ENCODE peak calls at places on chromosomes 13 and 19, in seven cellular contexts. T is uterus, P is osteoblast, F is GM23338, I is upper lobe of left lung, Q is neuronal stem cell, H is psoas muscle. R is an unnamed sample. For H3K4me1, the result is how much of the 10 kb centered on the place peaks cover.

GRCh38 chr13:106187501-106187900 is 348.0 kb downstream of the EFNB2 start:
- DNase-seq in T (no peak), P (no peak), F (no peak), I (no peak), Q (no peak), H (no peak), R (no peak)

GRCh38 chr19:1055886-1056620 is 10.9 kb upstream of the ARHGAP45 start:
- DNase-seq in T (no peak), P (no peak), F (no peak), I (no peak), Q (no peak), H (no peak), R (no peak)

GRCh38 chr19:52527954-52528326 is 472 bp downstream of the ZNF808 start:
- DNase-seq in T (peak), P (no peak), F (peak), I (no peak), Q (no peak), H (no peak), R (no peak)

GRCh38 chr19:54473983-54474382 is 887 bp upstream of the CDC42EP5 start:
- DNase-seq in T (no peak), P (peak), F (no peak), I (no peak), Q (no peak), H (no peak), R (no peak)

GRCh38 chr13:100721885-100722512 is 47.4 kb upstream of the TMTC4 start:
- DNase-seq in T (no peak), P (no peak), F (peak), I (peak), Q (peak), H (no peak), R (no peak)

GRCh38 chr13:44293908-44294735 is 79.5 kb upstream of the SERP2 start:
- DNase-seq in T (no peak), P (no peak), F (no peak), I (no peak), Q (no peak), H (no peak), R (no peak)

GRCh38 chr13:113746143-113746525 is 12.9 kb upstream of the TMEM255B start:
- DNase-seq in T (no peak), P (no peak), F (peak), I (no peak), Q (no peak), H (no peak), R (no peak)

GRCh38 chr13:39111145-39111544 is 72.9 kb downstream of the NHLRC3 start:
- DNase-seq in T (no peak), P (no peak), F (no peak), I (no peak), Q (no peak), H (no peak), R (no peak)

DNA sequence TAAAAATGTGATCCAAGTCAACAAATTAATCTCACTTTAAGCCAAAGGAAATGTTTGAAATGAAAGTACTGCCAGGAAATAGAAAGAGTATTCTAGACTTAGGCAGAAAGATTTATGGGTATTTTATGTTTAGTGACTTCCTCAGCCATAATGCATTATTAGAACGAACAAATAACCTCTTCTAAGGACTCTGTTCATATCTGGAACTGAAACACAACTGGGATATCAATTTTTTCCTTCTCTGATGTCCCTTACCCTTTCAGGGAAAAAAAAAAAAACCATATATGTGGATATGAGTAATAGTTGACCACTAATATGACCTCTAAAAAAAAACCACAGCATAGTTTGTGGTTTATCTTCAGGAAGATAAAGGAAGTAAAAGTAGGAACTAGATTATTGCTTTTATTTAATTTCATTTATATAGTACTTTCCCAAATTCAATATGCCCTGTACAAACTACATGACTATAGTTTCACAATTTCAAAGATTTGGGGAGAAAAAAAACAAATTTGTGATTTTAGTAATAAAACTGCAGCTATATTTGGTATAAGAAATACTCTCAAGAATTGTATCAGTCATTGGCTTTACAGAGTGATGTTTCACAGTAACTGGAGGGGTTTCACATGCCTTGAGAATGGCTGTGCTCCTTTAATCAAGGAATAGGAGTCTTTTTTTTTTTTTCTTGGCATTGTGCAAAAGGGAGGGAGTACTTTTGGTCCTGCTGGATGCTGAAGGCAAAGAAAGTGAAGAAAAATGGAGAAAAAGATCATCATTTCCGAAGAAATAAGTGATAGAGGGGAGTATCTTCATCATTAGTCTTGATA is 6.6 kb downstream of the ZNF507 start:
- DNase-seq in T (no peak), P (peak), F (no peak), I (no peak), Q (no peak), H (no peak), R (no peak)
- H3K4me1 ChIP-seq in T (under half), P (under half), F (under half), I (under half), Q (under half), H (under half), R (under half)

GRCh38 chr19:4814625-4815425 is 16.7 kb downstream of the TICAM1 start:
- DNase-seq in T (no peak), P (peak), F (no peak), I (no peak), Q (no peak), H (no peak), R (no peak)
- H3K27ac ChIP-seq in T (peak), P (no peak), F (no peak), I (no peak), Q (no peak), H (peak), R (no peak)

GRCh38 chr13:21734961-21735360 is 64.1 kb downstream of the FGF9 start:
- DNase-seq in T (no peak), P (no peak), F (no peak), I (no peak), Q (no peak), H (no peak), R (no peak)
- H3K4me1 ChIP-seq in T (under half), P (under half), F (under half), I (under half), Q (under half), H (under half), R (under half)

DNA sequence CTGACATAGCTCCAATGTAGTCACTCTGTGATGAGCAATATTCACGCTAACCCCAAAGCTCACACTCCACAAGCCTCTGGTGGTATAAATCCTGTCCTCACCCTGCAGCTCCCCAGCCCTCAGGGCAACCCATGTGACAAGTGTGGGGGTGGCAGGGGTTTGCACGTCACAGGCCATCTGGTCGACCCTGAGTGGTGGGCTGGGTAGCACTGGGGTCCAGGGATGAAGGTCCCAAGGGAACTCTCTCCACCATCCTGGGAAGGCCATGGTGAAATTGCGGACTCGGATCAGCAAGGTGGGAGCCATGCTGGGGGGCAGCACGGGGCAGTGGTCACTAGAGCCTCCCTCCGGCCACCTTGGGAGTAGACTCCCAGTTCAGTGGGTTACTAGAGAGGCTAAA is 100.0 kb upstream of the SOX1 start:
- DNase-seq in T (no peak), P (no peak), F (no peak), I (no peak), Q (no peak), H (no peak), R (no peak)
- H3K27ac ChIP-seq in T (no peak), P (no peak), F (no peak), I (no peak), Q (no peak), H (no peak), R (no peak)

DNA sequence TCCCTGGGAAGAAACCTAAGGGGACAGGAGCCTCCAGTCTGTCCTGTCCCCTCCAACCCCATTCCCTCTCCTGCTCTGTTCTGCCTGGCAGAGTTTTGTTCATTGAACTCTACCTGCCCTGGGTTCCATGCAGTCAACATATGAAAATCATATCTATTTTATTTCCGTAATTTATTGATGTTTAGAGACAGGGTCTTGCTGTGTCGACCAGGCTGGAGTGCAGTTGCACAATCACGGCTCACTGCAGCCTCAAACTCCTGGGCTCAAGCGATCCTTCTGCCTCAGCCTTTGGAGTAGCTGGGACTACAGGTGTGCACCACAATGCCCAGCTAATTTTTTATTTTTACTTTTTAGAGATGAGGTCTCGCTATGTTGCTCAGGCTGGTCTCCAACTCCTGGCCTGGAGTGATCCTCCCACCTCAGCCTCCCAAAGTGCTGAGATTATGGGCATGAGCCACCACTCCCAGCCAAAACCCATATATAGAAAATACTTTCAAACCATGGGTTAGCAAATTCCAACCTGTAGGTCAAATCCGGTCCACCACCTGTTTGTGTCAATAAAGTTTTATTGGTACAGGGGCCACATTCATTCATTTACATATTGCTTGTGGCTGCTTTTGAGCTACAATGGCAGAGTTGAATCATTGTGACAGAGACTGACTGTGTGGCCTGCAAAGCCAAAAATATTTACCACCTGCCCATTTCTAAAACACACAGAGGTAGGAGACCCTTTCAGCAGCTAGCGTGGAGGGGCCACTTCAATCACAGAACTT is 39.3 kb downstream of the FBN3 start:
- DNase-seq in T (no peak), P (peak), F (no peak), I (no peak), Q (no peak), H (no peak), R (no peak)
- H3K4me1 ChIP-seq in T (under half), P (under half), F (under half), I (under half), Q (under half), H (under half), R (under half)

DNA sequence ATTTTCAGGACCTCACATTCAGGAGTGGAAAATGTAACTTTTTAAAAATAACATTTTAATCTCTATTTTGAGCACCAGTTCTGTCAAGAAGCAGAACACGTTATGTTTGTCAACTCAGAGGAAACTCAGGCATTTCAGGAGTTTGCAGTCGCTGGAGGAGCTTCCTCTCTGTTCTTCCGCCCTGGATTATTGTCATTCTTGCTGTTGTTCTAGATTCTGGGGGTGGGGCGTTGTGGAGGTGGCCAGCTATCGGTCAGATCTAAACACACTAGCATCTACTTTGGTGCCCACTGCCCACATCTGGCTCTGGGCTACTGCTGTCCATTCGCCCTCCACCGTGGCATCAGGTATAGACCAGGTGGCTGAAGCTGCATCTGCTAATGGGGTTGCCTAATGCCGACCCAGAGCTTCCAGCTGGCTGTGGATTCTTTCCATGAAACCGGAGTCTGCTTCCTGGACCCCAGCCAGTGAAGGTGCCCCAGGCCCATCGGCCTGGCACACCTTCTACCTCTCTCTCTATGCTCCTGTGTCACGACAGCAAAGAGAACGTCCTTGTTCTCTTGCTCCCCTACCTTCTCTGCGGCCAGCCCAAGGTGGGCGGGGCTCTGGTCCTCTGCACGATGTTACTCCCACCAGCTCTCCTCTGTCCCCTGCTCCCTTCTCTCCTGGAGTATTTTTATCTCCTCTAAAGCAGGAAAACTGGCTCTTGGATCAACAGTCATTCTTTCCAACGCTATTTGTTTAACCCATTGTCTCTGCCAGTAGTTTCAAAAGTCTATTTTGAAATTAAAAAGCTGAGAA is 36.6 kb upstream of the DGKH start:
- DNase-seq in T (no peak), P (no peak), F (peak), I (no peak), Q (no peak), H (no peak), R (no peak)
- H3K27ac ChIP-seq in T (no peak), P (no peak), F (no peak), I (no peak), Q (no peak), H (no peak), R (no peak)

GRCh38 chr19:18773682-18774081 is 17.4 kb downstream of the COMP start:
- DNase-seq in T (no peak), P (peak), F (no peak), I (no peak), Q (no peak), H (no peak), R (no peak)
- H3K4me1 ChIP-seq in T (under half), P (under half), F (under half), I (under half), Q (under half), H (under half), R (under half)

GRCh38 chr13:51955841-51956603 is 55.2 kb downstream of the ATP7B start:
- DNase-seq in T (no peak), P (no peak), F (no peak), I (no peak), Q (no peak), H (no peak), R (no peak)

GRCh38 chr13:51959773-51960172 is 51.5 kb downstream of the ATP7B start:
- DNase-seq in T (no peak), P (no peak), F (peak), I (no peak), Q (no peak), H (no peak), R (no peak)

GRCh38 chr13:51957377-51958216 is 53.7 kb downstream of the ATP7B start:
- DNase-seq in T (no peak), P (no peak), F (no peak), I (no peak), Q (no peak), H (no peak), R (no peak)

GRCh38 chr13:51956717-51957116 is 54.5 kb downstream of the ATP7B start:
- DNase-seq in T (no peak), P (no peak), F (no peak), I (no peak), Q (no peak), H (no peak), R (no peak)

GRCh38 chr13:51958217-51958547 is 53.1 kb downstream of the ATP7B start:
- DNase-seq in T (no peak), P (no peak), F (peak), I (no peak), Q (no peak), H (no peak), R (no peak)
- H3K27ac ChIP-seq in T (no peak), P (no peak), F (no peak), I (no peak), Q (no peak), H (no peak), R (no peak)

DNA sequence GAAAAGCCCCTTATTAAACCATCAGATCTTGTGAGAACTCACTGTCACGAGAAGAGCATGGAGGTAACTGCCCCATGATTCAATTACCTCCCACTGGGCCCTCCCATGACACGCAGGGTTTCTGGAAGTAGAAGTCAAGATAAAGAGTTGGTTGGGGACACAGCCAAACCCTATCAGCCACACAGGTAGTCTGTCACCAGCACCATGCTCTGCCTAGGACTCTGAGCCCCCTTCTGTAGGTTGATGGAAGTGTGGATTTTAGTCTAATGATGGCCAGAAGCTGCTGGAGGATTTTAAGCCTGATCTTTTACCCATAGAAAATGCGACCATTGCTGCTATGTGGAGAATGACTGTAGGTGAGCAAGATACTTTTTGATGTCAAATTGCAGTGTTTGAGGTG is 60.8 kb downstream of the ARHGEF7 start:
- DNase-seq in T (no peak), P (no peak), F (no peak), I (no peak), Q (no peak), H (no peak), R (no peak)
- H3K4me1 ChIP-seq in T (under half), P (under half), F (under half), I (under half), Q (under half), H (half or more), R (under half)

R was measured in aorta.